ENCODE peak calls at places on chromosome 11, in nine cellular contexts. F is ureter; C is AML-193; Z is activated T-cell treated with anti-CD3 and anti-CD28 coated beads, Interleukin-2, amount 50 U/mL, for 4 hours; T is HS-27A; J is H4; I is adipocyte; N is WTC11; Q is stimulated activated naive CD4-positive, alpha-beta T cell treated with Interleukin-2 at 50 U/mL for 16 hours. G is an unnamed sample.

GRCh38 chr11:128207861-128208321 is 379.5 kb downstream of the ETS1 start:
- DNase-seq in F (no peak), C (no peak), Z (no peak), T (peak), J (peak), I (peak), N (no peak), Q (no peak), G (peak)

GRCh38 chr11:130043575-130043974 is 26.1 kb upstream of the APLP2 start:
- DNase-seq in F (no peak), C (peak), Z (no peak), T (no peak), J (no peak), I (no peak), N (no peak), Q (no peak), G (no peak)

GRCh38 chr11:9858822-9859221 is 194.9 kb downstream of the SWAP70 start:
- DNase-seq in F (no peak), C (no peak), Z (no peak), T (no peak), J (peak), I (peak), N (no peak), Q (no peak), G (peak)

GRCh38 chr11:85845052-85845631 is 10.0 kb upstream of the CCDC83 start:
- DNase-seq in F (no peak), C (peak), Z (no peak), T (no peak), J (no peak), I (no peak), N (no peak), Q (no peak), G (no peak)

GRCh38 chr11:2542406-2542805 is 97.6 kb downstream of the KCNQ1 start:
- DNase-seq in F (no peak), C (no peak), Z (no peak), T (no peak), J (no peak), I (no peak), N (no peak), Q (no peak), G (no peak)

GRCh38 chr11:19768815-19769214 is 56.2 kb downstream of the NAV2 start:
- DNase-seq in F (no peak), C (no peak), Z (no peak), T (no peak), J (no peak), I (no peak), N (no peak), Q (no peak), G (no peak)

GRCh38 chr11:108846009-108846408 is 181.1 kb downstream of the DDX10 start:
- DNase-seq in F (no peak), C (no peak), Z (no peak), T (no peak), J (no peak), I (no peak), N (no peak), Q (no peak), G (no peak)

GRCh38 chr11:74819400-74819799 is 70.8 kb downstream of the RNF169 start:
- DNase-seq in F (no peak), C (no peak), Z (no peak), T (peak), J (no peak), I (peak), N (no peak), Q (no peak), G (no peak)

GRCh38 chr11:93921695-93922468 is 71.5 kb upstream of the VSTM5 start:
- DNase-seq in F (no peak), C (peak), Z (no peak), T (peak), J (peak), I (peak), N (peak), Q (no peak), G (peak)

GRCh38 chr11:120399312-120399711 is 63.1 kb downstream of the ARHGEF12 start:
- DNase-seq in F (no peak), C (no peak), Z (no peak), T (no peak), J (peak), I (no peak), N (no peak), Q (no peak), G (no peak)

GRCh38 chr11:2036863-2037486 is 39.3 kb upstream of the H19 start:
- DNase-seq in F (no peak), C (no peak), Z (no peak), T (no peak), J (no peak), I (no peak), N (no peak), Q (no peak), G (no peak)